ENCODE peak calls at places on chromosomes 3 and 15, in seven cellular contexts. One of them, this sample, is unnamed.
A peak's percentile ranks its signal among the peaks of the same experiment; 100 is the strongest.

GRCh38 chr3:42680256-42680655 is 5.1 kb upstream of the KLHL40 start:
- DNase-seq in neural progenitor cell: no peak
- DNase-seq in PC-3: no peak
- DNase-seq in HCT116: no peak
- DNase-seq in GM23248: peak; percentile 78
- DNase-seq in GM23338: no peak
- DNase-seq in MM.1S: no peak
- DNase-seq in this sample: no peak

GRCh38 chr3:445960-446359 is 249.4 kb downstream of the CHL1 start:
- DNase-seq in neural progenitor cell: no peak
- DNase-seq in PC-3: peak; percentile 57
- DNase-seq in HCT116: no peak
- DNase-seq in GM23248: no peak
- DNase-seq in GM23338: no peak
- DNase-seq in MM.1S: no peak
- DNase-seq in this sample: peak; percentile 13

GRCh38 chr3:130894873-130895330 is 1.0 kb downstream of the ATP2C1 start:
- DNase-seq in neural progenitor cell: peak; percentile 17
- DNase-seq in PC-3: no peak
- DNase-seq in HCT116: no peak
- DNase-seq in GM23248: peak; percentile 46
- DNase-seq in GM23338: peak; percentile 12
- DNase-seq in MM.1S: no peak
- DNase-seq in this sample: peak; percentile 12

GRCh38 chr3:177832862-177833261 is 635.6 kb upstream of the TBL1XR1 start:
- DNase-seq in neural progenitor cell: no peak
- DNase-seq in PC-3: no peak
- DNase-seq in HCT116: no peak
- DNase-seq in GM23248: no peak
- DNase-seq in GM23338: no peak
- DNase-seq in MM.1S: no peak
- DNase-seq in this sample: no peak

GRCh38 chr3:52039846-52040245 is 16.5 kb downstream of the DUSP7 start:
- DNase-seq in neural progenitor cell: peak; percentile 78
- DNase-seq in PC-3: no peak
- DNase-seq in HCT116: no peak
- DNase-seq in GM23248: no peak
- DNase-seq in GM23338: no peak
- DNase-seq in MM.1S: no peak
- DNase-seq in this sample: peak; percentile 39

GRCh38 chr3:4410174-4410573 is 56.9 kb downstream of the SUMF1 start:
- DNase-seq in neural progenitor cell: no peak
- DNase-seq in PC-3: peak; percentile 43
- DNase-seq in HCT116: no peak
- DNase-seq in GM23248: peak; percentile 15
- DNase-seq in GM23338: no peak
- DNase-seq in MM.1S: no peak
- DNase-seq in this sample: no peak

GRCh38 chr3:87792532-87793321 is 266.1 kb downstream of the CGGBP1 start:
- DNase-seq in neural progenitor cell: peak; percentile 80
- DNase-seq in PC-3: peak; percentile 7
- DNase-seq in HCT116: no peak
- DNase-seq in GM23248: peak; percentile 39
- DNase-seq in GM23338: peak; percentile 65
- DNase-seq in MM.1S: no peak
- DNase-seq in this sample: peak; percentile 17

GRCh38 chr15:36519067-36519466 is 60.4 kb upstream of the CDIN1 start:
- DNase-seq in neural progenitor cell: no peak
- DNase-seq in PC-3: no peak
- DNase-seq in HCT116: no peak
- DNase-seq in GM23248: no peak
- DNase-seq in GM23338: no peak
- DNase-seq in MM.1S: no peak
- DNase-seq in this sample: no peak

GRCh38 chr15:99421172-99421656 is 144.6 kb upstream of the MEF2A start:
- DNase-seq in neural progenitor cell: peak; percentile 61
- DNase-seq in PC-3: no peak
- DNase-seq in HCT116: no peak
- DNase-seq in GM23248: no peak
- DNase-seq in GM23338: no peak
- DNase-seq in MM.1S: no peak
- DNase-seq in this sample: peak; percentile 54

GRCh38 chr3:191962324-191962723 is 501.4 kb downstream of the PYDC2 start:
- DNase-seq in neural progenitor cell: no peak
- DNase-seq in PC-3: no peak
- DNase-seq in HCT116: no peak
- DNase-seq in GM23248: no peak
- DNase-seq in GM23338: no peak
- DNase-seq in MM.1S: no peak
- DNase-seq in this sample: no peak

GRCh38 chr3:63864008-63864871 is 573 bp downstream of the ATXN7 start:
- DNase-seq in neural progenitor cell: no peak
- DNase-seq in PC-3: no peak
- DNase-seq in HCT116: no peak
- DNase-seq in GM23248: peak; percentile 55
- DNase-seq in GM23338: peak; percentile 53
- DNase-seq in MM.1S: peak; percentile 45
- DNase-seq in this sample: peak; percentile 76

GRCh38 chr15:71349336-71349735 is 234.1 kb downstream of the THSD4 start:
- DNase-seq in neural progenitor cell: no peak
- DNase-seq in PC-3: no peak
- DNase-seq in HCT116: no peak
- DNase-seq in GM23248: no peak
- DNase-seq in GM23338: no peak
- DNase-seq in MM.1S: no peak
- DNase-seq in this sample: no peak

GRCh38 chr15:40093224-40093842 is 15.3 kb downstream of the BMF start:
- DNase-seq in neural progenitor cell: no peak
- DNase-seq in PC-3: peak; percentile 66
- DNase-seq in HCT116: no peak
- DNase-seq in GM23248: peak; percentile 62
- DNase-seq in GM23338: peak; percentile 34
- DNase-seq in MM.1S: no peak
- DNase-seq in this sample: no peak
- H3K4me1 ChIP-seq in neural progenitor cell: peaks cover 65% of the 10 kb centered on the region
- H3K4me1 ChIP-seq in PC-3: peaks cover 36% of the 10 kb centered on the region
- H3K4me1 ChIP-seq in HCT116: peaks cover 21% of the 10 kb centered on the region
- H3K4me1 ChIP-seq in GM23248: peaks cover 42% of the 10 kb centered on the region
- H3K4me1 ChIP-seq in GM23338: peaks cover 63% of the 10 kb centered on the region
- H3K4me1 ChIP-seq in MM.1S: peaks cover 45% of the 10 kb centered on the region
- H3K4me1 ChIP-seq in this sample: peaks cover 97% of the 10 kb centered on the region

DNA sequence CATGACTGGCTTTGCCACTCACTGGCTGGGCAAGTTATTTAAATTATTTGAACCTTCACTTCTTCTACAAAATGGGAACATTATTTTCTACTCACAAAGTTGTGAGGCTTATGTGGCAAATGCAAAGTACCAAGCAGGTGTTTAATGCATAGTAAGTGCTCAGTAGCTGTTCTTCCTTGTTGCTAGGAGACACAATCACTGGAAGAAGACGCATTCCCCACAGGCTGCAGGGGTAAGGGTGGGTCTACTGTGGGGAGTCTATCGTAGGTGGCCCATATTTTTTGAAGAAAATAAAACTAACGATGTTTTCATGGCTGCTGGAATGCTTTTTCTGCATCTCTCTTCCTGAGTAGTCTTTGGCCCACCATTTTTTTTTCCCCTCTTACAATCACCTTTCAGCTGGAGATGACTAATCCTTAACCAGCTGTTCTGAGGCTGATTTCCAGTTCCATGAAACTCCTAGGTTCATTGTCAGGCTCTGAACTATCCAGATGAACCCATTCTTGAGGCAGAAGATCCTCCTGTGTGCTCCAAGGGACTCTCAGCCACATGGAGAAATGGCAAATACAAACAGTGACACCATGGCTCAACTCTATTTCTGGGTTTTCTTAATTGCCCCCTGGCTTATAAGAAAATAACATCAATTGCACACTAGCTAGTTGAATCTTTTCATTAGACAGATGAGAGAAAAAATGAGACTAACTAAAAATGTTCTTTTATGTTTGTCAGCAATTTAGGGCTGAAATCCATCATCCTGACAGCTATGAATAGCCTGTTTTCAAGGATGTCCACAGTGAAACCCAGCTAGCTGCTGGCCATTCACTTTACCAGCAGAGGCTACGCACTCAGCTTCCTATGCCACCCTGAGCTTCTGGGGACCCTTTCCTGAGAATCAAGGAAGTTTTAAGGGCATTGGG is 108.3 kb upstream of the ETV5 start:
- DNase-seq in neural progenitor cell: no peak
- DNase-seq in PC-3: no peak
- DNase-seq in HCT116: no peak
- DNase-seq in GM23248: no peak
- DNase-seq in GM23338: no peak
- DNase-seq in MM.1S: no peak
- DNase-seq in this sample: no peak
- TF ChIP-seq EZH2phosphoT487 in neural progenitor cell: no peak
- TF ChIP-seq EZH2phosphoT487 in PC-3: no peak
- TF ChIP-seq EZH2phosphoT487 in HCT116: no peak
- TF ChIP-seq EZH2phosphoT487 in GM23248: no peak
- TF ChIP-seq EZH2phosphoT487 in GM23338: no peak
- TF ChIP-seq EZH2phosphoT487 in MM.1S: no peak
- TF ChIP-seq EZH2phosphoT487 in this sample: no peak

GRCh38 chr3:138935864-138936762 is 10.8 kb downstream of the FOXL2 start:
- DNase-seq in neural progenitor cell: peak; percentile 85
- DNase-seq in PC-3: peak; percentile 71
- DNase-seq in HCT116: peak; percentile 52
- DNase-seq in GM23248: peak; percentile 76
- DNase-seq in GM23338: peak; percentile 87
- DNase-seq in MM.1S: peak; percentile 57
- DNase-seq in this sample: peak; percentile 74
- TF ChIP-seq EZH2 in neural progenitor cell: peak; percentile 31
- TF ChIP-seq EZH2 in PC-3: no peak
- TF ChIP-seq EZH2 in HCT116: no peak
- TF ChIP-seq EZH2 in GM23248: no peak
- TF ChIP-seq EZH2 in GM23338: peak; percentile 77
- TF ChIP-seq EZH2 in MM.1S: no peak
- TF ChIP-seq EZH2 in this sample: peak; percentile 34

DNA sequence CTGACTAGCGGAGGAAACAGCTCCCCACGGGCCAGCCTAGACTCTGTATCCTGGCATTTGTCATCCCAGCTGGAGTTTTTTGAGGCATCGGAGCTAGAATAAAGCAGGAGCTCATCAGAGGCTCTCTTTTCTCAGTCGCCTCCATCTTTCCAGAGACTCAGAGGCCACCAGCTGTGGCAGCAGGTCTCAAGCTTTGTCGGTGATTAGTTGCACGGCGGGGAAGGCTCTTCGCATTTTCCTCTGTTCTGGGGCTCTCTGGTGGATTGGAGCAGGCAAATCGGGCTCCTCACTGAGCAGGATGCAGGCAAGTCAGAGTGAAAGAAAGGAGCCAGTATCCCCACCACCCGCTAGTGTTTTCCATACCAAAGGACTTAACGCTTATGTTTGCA is 126.9 kb downstream of the PTPRG start:
- DNase-seq in neural progenitor cell: peak; percentile 94
- DNase-seq in PC-3: no peak
- DNase-seq in HCT116: no peak
- DNase-seq in GM23248: no peak
- DNase-seq in GM23338: peak; percentile 97
- DNase-seq in MM.1S: no peak
- DNase-seq in this sample: no peak
- H3K4me1 ChIP-seq in neural progenitor cell: peaks cover 71% of the 10 kb centered on the region
- H3K4me1 ChIP-seq in PC-3: no peaks in the 10 kb centered on the region
- H3K4me1 ChIP-seq in HCT116: peaks cover 29% of the 10 kb centered on the region
- H3K4me1 ChIP-seq in GM23248: no peaks in the 10 kb centered on the region
- H3K4me1 ChIP-seq in GM23338: peaks cover 93% of the 10 kb centered on the region
- H3K4me1 ChIP-seq in MM.1S: no peaks in the 10 kb centered on the region
- H3K4me1 ChIP-seq in this sample: peaks cover 13% of the 10 kb centered on the region

GRCh38 chr15:64883097-64883581 is 28.6 kb upstream of the ANKDD1A start:
- DNase-seq in neural progenitor cell: no peak
- DNase-seq in PC-3: no peak
- DNase-seq in HCT116: no peak
- DNase-seq in GM23248: peak; percentile 40
- DNase-seq in GM23338: no peak
- DNase-seq in MM.1S: no peak
- DNase-seq in this sample: no peak
- TF ChIP-seq EZH2phosphoT487 in neural progenitor cell: no peak
- TF ChIP-seq EZH2phosphoT487 in PC-3: no peak
- TF ChIP-seq EZH2phosphoT487 in HCT116: no peak
- TF ChIP-seq EZH2phosphoT487 in GM23248: no peak
- TF ChIP-seq EZH2phosphoT487 in GM23338: no peak
- TF ChIP-seq EZH2phosphoT487 in MM.1S: no peak
- TF ChIP-seq EZH2phosphoT487 in this sample: no peak

DNA sequence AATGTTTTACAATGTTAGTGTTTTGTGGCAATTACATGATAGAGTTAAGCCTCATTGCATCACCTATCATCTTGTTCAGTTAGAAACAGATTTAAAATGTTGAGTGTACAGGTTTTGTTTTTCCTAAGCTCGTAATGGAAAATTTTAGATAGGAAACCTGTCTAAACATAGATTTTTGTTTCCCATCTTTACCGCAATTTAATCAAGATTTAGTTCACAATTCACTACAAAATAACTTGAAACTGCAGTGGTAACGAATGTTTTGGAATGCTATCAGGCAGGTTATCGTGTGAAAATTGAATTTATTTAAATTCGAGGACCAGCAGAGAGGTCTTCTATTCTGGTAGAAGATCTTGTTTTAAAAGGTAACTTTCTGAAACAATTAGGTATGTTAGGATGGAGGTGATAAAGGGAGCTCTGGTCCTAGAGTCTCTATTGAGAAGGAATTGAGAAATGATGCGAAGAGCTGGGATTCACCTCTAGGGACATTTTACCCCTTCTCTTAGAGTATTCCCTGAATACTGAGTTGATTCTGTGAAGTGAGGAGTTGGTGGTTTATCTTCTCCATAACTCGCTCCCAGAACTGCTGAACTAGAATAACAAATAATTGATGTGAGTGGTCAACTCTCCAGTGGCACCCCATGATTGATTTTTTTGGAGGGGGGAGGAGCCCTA is 1.4 kb downstream of the DOCK3 start:
- DNase-seq in neural progenitor cell: no peak
- DNase-seq in PC-3: no peak
- DNase-seq in HCT116: no peak
- DNase-seq in GM23248: no peak
- DNase-seq in GM23338: peak; percentile 58
- DNase-seq in MM.1S: no peak
- DNase-seq in this sample: no peak
- TF ChIP-seq EZH2 in neural progenitor cell: no peak
- TF ChIP-seq EZH2 in PC-3: no peak
- TF ChIP-seq EZH2 in HCT116: no peak
- TF ChIP-seq EZH2 in GM23248: no peak
- TF ChIP-seq EZH2 in GM23338: no peak
- TF ChIP-seq EZH2 in MM.1S: no peak
- TF ChIP-seq EZH2 in this sample: no peak

DNA sequence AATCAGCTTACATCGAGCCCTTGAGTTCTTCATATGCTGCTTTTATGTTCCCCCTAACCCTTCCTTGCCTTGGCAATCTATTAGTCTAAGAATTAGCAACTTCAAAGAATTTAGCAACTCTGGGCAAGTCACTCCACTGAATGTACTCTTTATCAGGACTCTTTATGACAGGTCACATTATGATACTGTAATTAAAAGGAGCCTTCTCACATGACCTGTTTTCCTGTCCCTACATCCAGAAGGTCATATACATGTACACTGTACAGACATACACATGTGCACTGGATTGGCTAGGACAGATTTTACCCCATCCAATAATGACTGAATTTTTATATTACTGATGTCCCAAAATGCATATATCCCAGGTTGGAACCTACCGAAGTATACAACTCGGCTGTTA is 463.1 kb downstream of the SHQ1 start:
- DNase-seq in neural progenitor cell: no peak
- DNase-seq in PC-3: no peak
- DNase-seq in HCT116: no peak
- DNase-seq in GM23248: no peak
- DNase-seq in GM23338: no peak
- DNase-seq in MM.1S: no peak
- DNase-seq in this sample: no peak
- H3K4me1 ChIP-seq in neural progenitor cell: peaks cover 17% of the 10 kb centered on the region
- H3K4me1 ChIP-seq in PC-3: peaks cover 8% of the 10 kb centered on the region
- H3K4me1 ChIP-seq in HCT116: peaks cover 4% of the 10 kb centered on the region
- H3K4me1 ChIP-seq in GM23248: peaks cover under 1% of the 10 kb centered on the region
- H3K4me1 ChIP-seq in GM23338: peaks cover 100% of the 10 kb centered on the region
- H3K4me1 ChIP-seq in MM.1S: peaks cover 19% of the 10 kb centered on the region
- H3K4me1 ChIP-seq in this sample: peaks cover 28% of the 10 kb centered on the region